ENCODE peak calls at places on chromosome 13, in six cellular contexts. F is AG04450; J is suprapubic skin; K is ascending aorta; V is CD4-positive, alpha-beta memory T cell; I is upper lobe of right lung. L is an unnamed sample.

GRCh38 chr13:21309542-21310172 is 133.2 kb downstream of the MRPL57 start:
- DNase-seq in F (no peak), J (no peak), K (no peak), V (no peak), I (no peak), L (no peak)

GRCh38 chr13:23990443-23990842 is 93.1 kb upstream of the C1QTNF9B start:
- DNase-seq in F (no peak), J (no peak), K (no peak), V (no peak), I (no peak), L (no peak)

GRCh38 chr13:113582841-113583631 is 1.5 kb upstream of the TFDP1 start:
- DNase-seq in F (no peak), J (no peak), K (no peak), V (no peak), I (peak), L (no peak)

GRCh38 chr13:95355491-95355890 is 54.2 kb upstream of the ABCC4 start:
- DNase-seq in F (peak), J (no peak), K (no peak), V (no peak), I (no peak), L (no peak)

GRCh38 chr13:42181381-42181953 is 90.5 kb upstream of the AKAP11 start:
- DNase-seq in F (no peak), J (no peak), K (no peak), V (no peak), I (no peak), L (no peak)

GRCh38 chr13:68369739-68370138 is 1139.6 kb upstream of the PCDH9 start:
- DNase-seq in F (no peak), J (no peak), K (no peak), V (no peak), I (no peak), L (no peak)

GRCh38 chr13:40390290-40391008 is 276.0 kb downstream of the FOXO1 start:
- DNase-seq in F (no peak), J (no peak), K (no peak), V (no peak), I (no peak), L (no peak)

GRCh38 chr13:42832341-42833153 is 51.2 kb downstream of the FAM216B start:
- DNase-seq in F (no peak), J (no peak), K (no peak), V (no peak), I (no peak), L (no peak)

GRCh38 chr13:79802389-79803140 is 321.6 kb downstream of the NDFIP2 start:
- DNase-seq in F (no peak), J (no peak), K (no peak), V (no peak), I (no peak), L (no peak)

GRCh38 chr13:46893221-46893620 is 3.6 kb downstream of the HTR2A start:
- DNase-seq in F (no peak), J (no peak), K (no peak), V (no peak), I (no peak), L (no peak)
- H3K4me3 ChIP-seq in F (no peak), J (peak), K (no peak), V (no peak), I (peak), L (no peak)

GRCh38 chr13:19759669-19760068 is 23.1 kb downstream of the PSPC1 start:
- DNase-seq in F (no peak), J (no peak), K (no peak), V (no peak), I (no peak), L (no peak)
- H3K27ac ChIP-seq in F (no peak), J (no peak), K (peak), V (no peak), I (no peak), L (no peak)

DNA sequence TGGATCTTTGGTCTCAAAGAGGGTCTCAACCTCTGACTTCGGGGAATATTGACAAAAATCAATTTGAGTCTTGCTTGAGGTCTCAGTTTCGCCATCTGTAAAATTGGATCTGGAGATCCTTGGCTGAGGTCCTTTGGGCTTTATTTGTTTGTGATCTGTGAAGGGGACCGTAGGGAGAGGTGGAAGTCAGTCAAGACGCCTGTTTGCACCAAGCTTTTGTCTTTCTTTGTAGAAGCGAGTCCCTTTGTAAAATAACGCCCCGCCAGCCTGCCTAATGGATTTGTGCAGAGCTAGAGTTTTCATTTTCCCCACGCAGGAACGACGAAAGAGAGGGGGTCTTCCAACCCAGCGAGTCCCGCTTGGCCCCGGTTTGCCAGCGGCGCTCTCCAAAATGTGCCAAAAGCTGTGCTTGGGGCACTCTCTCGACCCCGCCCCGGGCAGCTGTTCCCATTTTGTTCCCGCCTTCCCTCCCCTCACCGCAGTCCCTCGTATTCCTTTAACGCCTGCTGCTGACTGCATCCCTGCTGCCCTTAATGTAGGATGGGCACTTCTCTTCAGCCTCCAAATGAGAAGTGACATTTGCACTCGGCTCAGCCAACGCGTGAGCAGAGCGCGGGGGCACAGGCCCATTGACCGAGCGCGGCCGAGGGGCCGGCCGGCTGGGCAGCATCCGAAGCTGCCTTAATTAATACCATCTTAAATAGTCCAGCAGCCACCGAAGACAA is 13.0 kb downstream of the ZIC5 start:
- DNase-seq in F (no peak), J (no peak), K (no peak), V (no peak), I (no peak), L (no peak)
- H3K4me3 ChIP-seq in F (no peak), J (no peak), K (no peak), V (no peak), I (no peak), L (no peak)

DNA sequence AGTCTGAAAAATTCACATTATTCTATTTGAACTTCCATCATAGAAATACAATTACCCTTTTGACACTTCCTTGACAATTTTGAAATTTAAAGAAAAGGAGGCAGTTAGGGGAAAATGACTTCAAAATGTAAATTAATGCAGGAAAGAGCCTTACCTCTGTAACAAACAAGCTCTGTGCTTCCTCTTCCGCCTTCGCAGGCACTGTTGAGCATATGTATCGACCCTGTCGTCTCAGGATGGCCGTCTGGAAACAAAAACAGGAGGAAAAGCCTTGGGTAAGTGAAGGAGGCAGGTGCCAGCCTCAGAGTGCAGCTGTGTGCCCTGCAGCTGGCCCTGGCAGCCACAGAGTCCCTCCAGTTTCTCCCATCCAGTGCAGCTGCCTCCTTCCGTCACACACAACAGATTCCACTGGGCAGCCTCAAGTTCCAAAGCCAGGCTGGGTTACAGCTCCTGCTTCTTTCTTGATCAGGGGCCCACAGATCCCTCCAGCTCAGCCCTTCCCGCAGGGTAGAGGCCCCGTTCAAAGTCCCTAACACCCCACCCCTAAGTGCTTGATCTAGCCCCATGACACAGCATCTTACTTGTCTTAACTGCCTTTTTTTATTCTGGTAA is 47.7 kb downstream of the DOCK9 start:
- DNase-seq in F (no peak), J (no peak), K (no peak), V (peak), I (no peak), L (no peak)
- H3K27ac ChIP-seq in F (no peak), J (no peak), K (peak), V (no peak), I (no peak), L (peak)

GRCh38 chr13:27979765-27980279 is 8.7 kb downstream of the URAD start:
- DNase-seq in F (no peak), J (no peak), K (no peak), V (no peak), I (peak), L (no peak)
- H3K4me3 ChIP-seq in F (no peak), J (peak), K (peak), V (no peak), I (no peak), L (no peak)

GRCh38 chr13:77014906-77015685 is 11.9 kb downstream of the FBXL3 start:
- DNase-seq in F (no peak), J (no peak), K (no peak), V (no peak), I (no peak), L (no peak)
- H3K27ac ChIP-seq in F (no peak), J (no peak), K (peak), V (no peak), I (no peak), L (no peak)

DNA sequence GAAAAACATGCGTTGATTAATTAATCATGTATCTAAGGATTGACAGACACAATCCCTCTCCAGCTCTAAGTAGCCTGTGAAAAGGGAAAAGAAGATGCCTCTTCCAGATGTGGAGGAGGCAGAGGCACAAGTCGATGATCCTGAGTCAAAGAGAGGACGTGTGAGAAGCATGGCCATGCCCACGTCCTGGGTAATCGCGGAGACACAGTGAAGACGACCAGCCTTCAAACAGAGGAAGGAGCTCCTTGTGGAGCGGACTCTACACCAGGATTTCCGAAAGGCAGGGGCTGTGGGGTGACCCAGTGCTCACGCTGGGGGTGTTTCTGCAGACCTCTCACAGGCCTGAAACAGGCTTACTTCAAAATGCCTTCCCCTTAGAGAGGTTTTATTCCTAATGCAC is 70.5 kb downstream of the COL4A1 start:
- DNase-seq in F (no peak), J (no peak), K (no peak), V (no peak), I (no peak), L (no peak)
- H3K4me3 ChIP-seq in F (no peak), J (no peak), K (no peak), V (no peak), I (no peak), L (no peak)

GRCh38 chr13:49530452-49530851 is 34.7 kb downstream of the PHF11 start:
- DNase-seq in F (no peak), J (no peak), K (no peak), V (no peak), I (no peak), L (no peak)
- H3K27ac ChIP-seq in F (no peak), J (no peak), K (no peak), V (no peak), I (no peak), L (no peak)

DNA sequence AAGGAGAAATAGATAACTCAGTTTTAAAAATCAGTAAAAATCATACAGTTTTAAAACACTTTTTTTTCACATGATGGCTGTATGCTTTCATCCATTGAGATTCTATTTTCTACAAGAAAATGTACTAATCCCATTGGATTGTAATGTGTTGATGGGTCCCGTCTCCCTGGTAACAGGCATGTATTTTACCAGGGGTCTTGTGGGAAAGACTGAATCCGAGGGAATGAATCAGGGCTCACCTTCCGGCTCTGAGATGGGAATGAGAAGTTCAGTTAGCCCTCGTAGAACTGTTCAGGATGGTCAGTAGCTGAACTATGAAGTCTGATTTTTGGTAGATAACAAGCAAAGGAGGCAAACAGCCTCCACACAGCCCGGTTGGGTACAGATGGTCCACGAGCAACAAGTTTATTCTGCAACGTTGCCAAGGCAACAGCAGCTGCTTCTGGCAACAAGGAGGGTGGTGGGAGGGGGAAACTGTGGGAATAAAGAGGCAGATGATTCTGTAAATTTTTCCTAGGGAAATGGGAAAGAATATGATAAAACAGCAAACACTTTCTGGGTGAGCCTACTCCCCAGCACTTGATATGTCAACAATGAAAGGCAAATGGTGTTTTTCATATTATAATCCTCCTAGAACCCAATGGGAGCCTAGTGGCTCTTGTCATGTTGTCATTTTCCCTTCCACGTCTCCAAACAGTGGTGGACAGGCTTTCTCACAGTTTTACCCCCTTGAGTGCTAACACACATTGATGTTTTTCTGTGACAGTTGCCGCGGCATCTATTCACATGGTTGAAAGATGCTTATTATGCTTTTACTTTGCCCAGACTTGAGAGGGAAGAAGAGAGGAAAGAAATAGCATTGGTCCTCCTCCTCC is 12.4 kb upstream of the SIAH3 start:
- DNase-seq in F (no peak), J (no peak), K (no peak), V (no peak), I (no peak), L (no peak)
- H3K4me3 ChIP-seq in F (no peak), J (no peak), K (no peak), V (no peak), I (no peak), L (no peak)